ENCODE peak calls at places on chromosomes 6 and 20, in four cellular contexts. D is cardiac fibroblast; E is stimulated activated CD4-positive, alpha-beta T cell treated with anti-CD3 and anti-CD28 coated beads, Interleukin-12 subunit alpha, Interleukin-12 subunit beta, amount 100 ng/mL, for 24 hours; G is kidney epithelial cell. M is an unnamed sample.

GRCh38 chr6:160174681-160175080 is 53.1 kb downstream of the SLC22A1 start:
- DNase-seq in G (no peak), D (no peak), E (no peak), M (no peak)

GRCh38 chr6:112906737-112907136 is 559.6 kb downstream of the RFPL4B start:
- DNase-seq in G (no peak), D (peak), E (no peak), M (no peak)

GRCh38 chr6:38404900-38405556 is 234.7 kb downstream of the BTBD9 start:
- DNase-seq in E (no peak), D (peak), G (no peak), M (no peak)

GRCh38 chr20:19917110-19917509 is 100.1 kb upstream of the NAA20 start:
- DNase-seq in D (no peak), G (no peak), E (no peak), M (no peak)

GRCh38 chr6:2986722-2987196 is 12.9 kb upstream of the NQO2 start:
- DNase-seq in E (no peak), G (no peak), D (peak), M (no peak)

GRCh38 chr6:39913391-39913916 is 20.8 kb downstream of the MOCS1 start:
- DNase-seq in E (no peak), D (no peak), G (no peak), M (no peak)

GRCh38 chr6:29005183-29005885 is at the start of gene ZNF311:
- DNase-seq in G (no peak), D (peak), E (no peak), M (no peak)

GRCh38 chr6:130558131-130558530 is 192.3 kb downstream of the TMEM200A start:
- DNase-seq in E (no peak), G (no peak), D (no peak), M (no peak)

GRCh38 chr20:17485017-17485416 is 46.2 kb downstream of the BFSP1 start:
- DNase-seq in E (no peak), D (no peak), G (no peak), M (no peak)

GRCh38 chr6:160178271-160178670 is 56.7 kb downstream of the SLC22A1 start:
- DNase-seq in D (no peak), E (no peak), G (no peak), M (no peak)

GRCh38 chr6:129340983-129341382 is 369.0 kb downstream of the ARHGAP18 start:
- DNase-seq in G (no peak), E (no peak), D (peak), M (no peak)

GRCh38 chr6:135686784-135687301 is 164.7 kb upstream of the PDE7B start:
- DNase-seq in G (no peak), D (peak), E (no peak), M (no peak)

GRCh38 chr6:15325540-15325955 is 79.7 kb downstream of the JARID2 start:
- DNase-seq in E (no peak), G (no peak), D (no peak), M (no peak)

GRCh38 chr6:43758617-43759050 is 11.4 kb upstream of the VEGFA start:
- DNase-seq in E (no peak), G (no peak), D (no peak), M (no peak)

GRCh38 chr6:42702200-42702599 is 20.2 kb downstream of the PRPH2 start:
- DNase-seq in D (peak), G (peak), E (no peak), M (no peak)

GRCh38 chr6:34386316-34387137 is 5.9 kb downstream of the NUDT3 start:
- DNase-seq in E (no peak), G (no peak), D (peak), M (no peak)

GRCh38 chr20:47360489-47361267 is 4.2 kb upstream of the ZMYND8 start:
- DNase-seq in E (no peak), D (peak), G (peak), M (no peak)

GRCh38 chr6:84652356-84653026 is 111.9 kb downstream of the TBX18 start:
- DNase-seq in E (no peak), D (peak), G (peak), M (no peak)

GRCh38 chr20:23078994-23079364 is 7.1 kb downstream of the CD93 start:
- DNase-seq in E (no peak), G (no peak), D (no peak), M (no peak)

GRCh38 chr6:9173229-9173628 is 737.9 kb upstream of the SLC35B3 start:
- DNase-seq in D (no peak), E (no peak), G (no peak), M (no peak)

GRCh38 chr6:3919130-3919628 is 70.0 kb downstream of the FAM50B start:
- DNase-seq in E (no peak), D (peak), G (peak), M (no peak)

GRCh38 chr6:18024876-18025275 is 37.4 kb upstream of the KIF13A start:
- DNase-seq in E (no peak), G (no peak), D (no peak), M (no peak)

GRCh38 chr6:88587158-88587537 is 376.3 kb downstream of the RNGTT start:
- DNase-seq in D (no peak), G (no peak), E (no peak), M (no peak)

GRCh38 chr20:32007787-32008616 is 2.2 kb upstream of the CCM2L start:
- DNase-seq in D (peak), G (no peak), E (no peak), M (no peak)

GRCh38 chr6:50936277-50936681 is 117.6 kb downstream of the TFAP2B start:
- DNase-seq in G (no peak), D (no peak), E (no peak), M (no peak)

GRCh38 chr6:70241991-70242420 is 60.9 kb downstream of the COL9A1 start:
- DNase-seq in G (no peak), E (no peak), D (no peak), M (no peak)

GRCh38 chr6:1082040-1082935 is 229.6 kb upstream of the FOXQ1 start:
- DNase-seq in D (no peak), E (no peak), G (peak), M (no peak)

GRCh38 chr6:153872946-153873345 is 166.1 kb upstream of the OPRM1 start:
- DNase-seq in G (peak), D (no peak), E (no peak), M (no peak)

M was measured in naive B cell.